ENCODE peak calls at places on chromosomes 11 and 22, in four cellular contexts. S is Ammon's horn, P is left lung, X is IMR-90. O is an unnamed sample.

GRCh38 chr11:64772318-64773018 is 5.9 kb downstream of the SF1 start:
- DNase-seq in X (no peak), P (no peak), S (no peak), O (no peak)

GRCh38 chr11:21415566-21415965 is 746.2 kb downstream of the NELL1 start:
- DNase-seq in S (no peak), X (no peak), P (no peak), O (no peak)

GRCh38 chr11:71086687-71087258 is 165.6 kb downstream of the SHANK2 start:
- DNase-seq in S (peak), P (no peak), X (peak), O (no peak)

GRCh38 chr11:9013373-9013772 is 9.6 kb upstream of the NRIP3 start:
- DNase-seq in P (no peak), S (no peak), X (no peak), O (no peak)

GRCh38 chr11:2768471-2769408 is 68.9 kb upstream of the KCNQ1OT1 start:
- DNase-seq in S (no peak), P (peak), X (peak), O (no peak)

GRCh38 chr11:28636033-28636432 is 527.8 kb downstream of the METTL15 start:
- DNase-seq in S (no peak), P (no peak), X (no peak), O (no peak)

GRCh38 chr22:24432059-24432853 is 4.9 kb downstream of the ADORA2A start:
- DNase-seq in S (peak), P (peak), X (peak), O (no peak)

GRCh38 chr22:35397095-35397904 is 2.6 kb upstream of the MCM5 start:
- DNase-seq in P (no peak), S (no peak), X (peak), O (no peak)

GRCh38 chr22:46557736-46558480 is 20.5 kb upstream of the CELSR1 start:
- DNase-seq in X (no peak), S (no peak), P (peak), O (no peak)

GRCh38 chr11:80307676-80308075 is 866.8 kb upstream of the TENM4 start:
- DNase-seq in P (no peak), X (no peak), S (no peak), O (no peak)

GRCh38 chr11:70364745-70365535 is 33.4 kb upstream of the CTTN start:
- DNase-seq in S (no peak), P (no peak), X (no peak), O (peak)

GRCh38 chr11:61460474-61460881 is 30.6 kb downstream of the SDHAF2 start:
- DNase-seq in S (no peak), P (no peak), X (no peak), O (no peak)

GRCh38 chr11:117179048-117179999 is 781 bp downstream of the SIDT2 start:
- DNase-seq in X (no peak), S (peak), P (peak), O (peak)

GRCh38 chr11:130815074-130815802 is 101.0 kb downstream of the SNX19 start:
- DNase-seq in P (no peak), S (no peak), X (no peak), O (no peak)

GRCh38 chr11:72614381-72614780 is 59.8 kb downstream of the PDE2A start:
- DNase-seq in P (no peak), X (no peak), S (no peak), O (no peak)

GRCh38 chr11:121554552-121554951 is 101.8 kb upstream of the SORL1-AS1 start:
- DNase-seq in X (no peak), S (no peak), P (no peak), O (no peak)

GRCh38 chr11:113173023-113173594 is 141.3 kb upstream of the TTC12 start:
- DNase-seq in S (no peak), P (no peak), X (no peak), O (no peak)

GRCh38 chr11:44530413-44531115 is 34.9 kb upstream of the CD82 start:
- DNase-seq in X (peak), P (no peak), S (no peak), O (no peak)

GRCh38 chr11:58058276-58059010 is 27.7 kb downstream of the OR6Q1 start:
- DNase-seq in S (no peak), P (peak), X (no peak), O (no peak)

GRCh38 chr11:106399075-106399500 is 321.6 kb downstream of the AASDHPPT start:
- DNase-seq in S (no peak), X (peak), P (peak), O (no peak)

GRCh38 chr11:68632802-68633201 is 51.5 kb upstream of the GAL start:
- DNase-seq in X (peak), S (no peak), P (no peak), O (peak)

GRCh38 chr11:132024587-132025295 is 654.3 kb downstream of the NTM start:
- DNase-seq in X (peak), S (no peak), P (no peak), O (no peak)

GRCh38 chr11:60396790-60397189 is 531 bp downstream of the MS4A14 start:
- DNase-seq in X (no peak), S (peak), P (no peak), O (no peak)

GRCh38 chr11:22177186-22177585 is 15.7 kb upstream of the ANO5 start:
- DNase-seq in S (no peak), X (no peak), P (no peak), O (no peak)

GRCh38 chr22:40043086-40043485 is 48.3 kb downstream of the FAM83F start:
- DNase-seq in X (no peak), P (no peak), S (peak), O (no peak)

GRCh38 chr11:66734215-66734614 is 5.2 kb upstream of the SPTBN2 start:
- DNase-seq in X (no peak), P (no peak), S (no peak), O (no peak)